ENCODE peak calls at places on chromosome X, in six cellular contexts. P is upper lobe of left lung, E is K562, M is A549, H is suprapubic skin, N is stomach. Y is an unnamed sample.

GRCh38 chrX:130805906-130806305 is 97.1 kb downstream of the ENOX2 start:
- DNase-seq in P (no peak), E (no peak), M (no peak), H (no peak), N (no peak), Y (no peak)

GRCh38 chrX:13085533-13085932 is 41.1 kb upstream of the FAM9C start:
- DNase-seq in P (no peak), E (no peak), M (no peak), H (no peak), N (no peak), Y (no peak)

GRCh38 chrX:38262715-38263620 is 42.3 kb upstream of the SRPX start:
- DNase-seq in P (peak), E (no peak), M (no peak), H (no peak), N (no peak), Y (no peak)

GRCh38 chrX:149494844-149495565 is 10.1 kb downstream of the IDS start:
- DNase-seq in P (no peak), E (no peak), M (peak), H (no peak), N (no peak), Y (no peak)

GRCh38 chrX:139691843-139692505 is 16.0 kb downstream of the MCF2 start:
- DNase-seq in P (peak), E (no peak), M (no peak), H (no peak), N (no peak), Y (no peak)

GRCh38 chrX:76279007-76279406 is 106.1 kb downstream of the PBDC1 start:
- DNase-seq in P (no peak), E (peak), M (peak), H (no peak), N (peak), Y (peak)

GRCh38 chrX:3699841-3700381 is 13.5 kb downstream of the PRKX start:
- DNase-seq in P (no peak), E (no peak), M (no peak), H (no peak), N (no peak), Y (no peak)

GRCh38 chrX:53316860-53317237 is 35.5 kb upstream of the IQSEC2 start:
- DNase-seq in P (no peak), E (no peak), M (no peak), H (no peak), N (no peak), Y (no peak)

GRCh38 chrX:149527705-149528104 is 13.1 kb upstream of the EOLA1 start:
- DNase-seq in P (no peak), E (peak), M (peak), H (no peak), N (no peak), Y (no peak)

GRCh38 chrX:141278306-141278705 is 36.0 kb upstream of the SPANXC start:
- DNase-seq in P (no peak), E (peak), M (no peak), H (no peak), N (no peak), Y (no peak)

GRCh38 chrX:24693453-24694202 is at the start of gene POLA1:
- DNase-seq in P (peak), E (peak), M (peak), H (peak), N (peak), Y (peak)

GRCh38 chrX:102712216-102712966 is at the start of gene GPRASP2:
- DNase-seq in P (peak), E (peak), M (no peak), H (peak), N (peak), Y (peak)

GRCh38 chrX:45758319-45758718 is 557.6 kb upstream of the DIPK2B start:
- DNase-seq in P (no peak), E (no peak), M (no peak), H (no peak), N (no peak), Y (no peak)
- TF ChIP-seq EP300 in P (no peak), E (no peak), M (no peak), H (no peak), N (no peak), Y (no peak)

GRCh38 chrX:74925210-74926088 is at the start of gene NEXMIF:
- DNase-seq in P (peak), E (no peak), M (peak), H (no peak), N (peak), Y (no peak)
- TF ChIP-seq EP300 in P (no peak), E (no peak), M (no peak), H (no peak), N (no peak), Y (no peak)

GRCh38 chrX:9865804-9866471 is 79.7 kb downstream of the SHROOM2 start:
- DNase-seq in P (no peak), E (no peak), M (no peak), H (no peak), N (no peak), Y (no peak)
- TF ChIP-seq EP300 in P (no peak), E (no peak), M (no peak), H (no peak), N (no peak), Y (no peak)

DNA sequence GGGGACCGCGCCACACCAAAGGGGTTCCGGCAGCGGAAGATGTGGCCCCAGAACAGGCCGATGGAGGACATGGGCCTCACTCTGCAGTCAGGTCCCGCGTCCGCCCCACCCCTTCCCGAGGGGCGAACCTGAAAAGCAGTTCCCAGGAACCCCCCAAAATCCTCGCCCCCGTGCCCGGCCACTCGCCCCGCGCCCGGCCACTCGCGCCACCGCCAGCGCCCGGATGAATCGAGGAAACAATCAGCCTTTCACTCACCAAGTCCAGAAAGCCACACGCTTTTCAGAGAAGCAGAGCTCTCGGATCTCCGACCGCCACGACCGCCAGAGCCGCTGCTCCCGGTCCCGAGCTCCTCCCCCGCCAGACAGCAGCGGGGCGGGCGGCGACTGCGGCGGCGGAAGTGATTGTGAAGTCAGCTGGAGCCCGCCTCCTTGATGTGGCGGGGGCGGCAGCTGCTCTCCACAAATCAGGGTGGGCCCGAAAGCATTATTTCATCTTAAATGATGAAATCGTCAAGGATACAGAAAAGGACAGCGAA is at the start of gene PJA1:
- DNase-seq in P (peak), E (peak), M (peak), H (peak), N (peak), Y (peak)
- TF ChIP-seq EP300 in P (no peak), E (no peak), M (no peak), H (no peak), N (no peak), Y (no peak)

GRCh38 chrX:110045988-110046387 is 43.1 kb downstream of the TMEM164 start:
- DNase-seq in P (no peak), E (no peak), M (no peak), H (no peak), N (no peak), Y (no peak)
- TF ChIP-seq EP300 in P (no peak), E (no peak), M (no peak), H (no peak), N (no peak), Y (no peak)

DNA sequence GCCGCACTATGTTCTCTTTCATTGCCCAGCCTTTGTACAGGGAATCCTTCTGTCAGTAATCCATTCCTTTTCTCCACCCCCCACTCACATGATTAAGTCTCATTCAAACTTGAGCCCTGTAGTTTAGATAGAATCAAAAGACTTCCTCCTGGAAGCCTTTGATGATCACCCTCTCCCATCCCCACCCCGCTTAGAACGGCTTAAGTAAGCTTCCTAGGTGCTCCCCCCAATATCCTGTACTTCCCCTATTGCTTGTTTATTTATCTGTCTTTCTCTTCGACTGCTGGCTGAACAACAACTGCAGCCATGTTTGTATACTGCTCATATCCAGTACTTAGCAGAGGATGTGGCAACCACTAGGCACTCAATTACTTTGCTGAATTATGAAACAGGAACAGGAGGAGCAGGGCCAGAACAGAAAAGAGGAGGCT is 38.5 kb upstream of the GPC3 start:
- DNase-seq in P (no peak), E (no peak), M (no peak), H (no peak), N (no peak), Y (no peak)
- TF ChIP-seq EP300 in P (no peak), E (no peak), M (no peak), H (no peak), N (no peak), Y (no peak)

Y was measured in ovary.